ENCODE peak calls at places on chromosomes 16 and 17, in eight cellular contexts. I, R, U, C, X, E, B and T are unnamed samples.

GRCh38 chr16:69796285-69797118 is 34.4 kb downstream of the WWP2 start:
- DNase-seq in I (peak), R (peak), U (peak), C (peak), X (peak), E (peak), B (peak), T (peak)

GRCh38 chr17:64728041-64728695 is 66.1 kb upstream of the SMURF2 start:
- DNase-seq in I (no peak), R (peak), U (no peak), C (no peak), X (no peak), E (no peak), B (no peak), T (no peak)

GRCh38 chr17:37671813-37672544 is 28.7 kb upstream of the DDX52 start:
- DNase-seq in I (peak), R (peak), U (no peak), C (no peak), X (peak), E (peak), B (no peak), T (no peak)

GRCh38 chr16:12097523-12098428 is 121.2 kb downstream of the SNX29 start:
- DNase-seq in I (no peak), R (peak), U (peak), C (no peak), X (peak), E (peak), B (no peak), T (no peak)

GRCh38 chr17:62895256-62895649 is 70.8 kb upstream of the TANC2 start:
- DNase-seq in I (no peak), R (no peak), U (no peak), C (no peak), X (no peak), E (no peak), B (no peak), T (no peak)

GRCh38 chr17:51165680-51166197 is 472 bp upstream of the NME2 start:
- DNase-seq in I (no peak), R (no peak), U (peak), C (no peak), X (peak), E (no peak), B (peak), T (no peak)

GRCh38 chr17:40371261-40371929 is 6.9 kb upstream of the GJD3 start:
- DNase-seq in I (no peak), R (no peak), U (no peak), C (no peak), X (no peak), E (no peak), B (peak), T (peak)

GRCh38 chr17:74643826-74644225 is 20.3 kb upstream of the CD300E start:
- DNase-seq in I (no peak), R (no peak), U (no peak), C (no peak), X (no peak), E (no peak), B (no peak), T (no peak)

GRCh38 chr16:48409839-48410610 is 24.8 kb upstream of the SIAH1 start:
- DNase-seq in I (peak), R (peak), U (no peak), C (no peak), X (peak), E (peak), B (no peak), T (no peak)

GRCh38 chr16:72637306-72637705 is 410.6 kb downstream of the ZFHX3 start:
- DNase-seq in I (no peak), R (peak), U (no peak), C (peak), X (peak), E (peak), B (no peak), T (no peak)

GRCh38 chr17:5587431-5588032 is 3.2 kb upstream of the NLRP1 start:
- DNase-seq in I (peak), R (peak), U (peak), C (peak), X (peak), E (peak), B (peak), T (peak)

GRCh38 chr16:85484337-85485295 is 128.5 kb upstream of the GSE1 start:
- DNase-seq in I (no peak), R (no peak), U (no peak), C (no peak), X (no peak), E (no peak), B (no peak), T (no peak)

GRCh38 chr17:57108656-57109392 is 23.8 kb downstream of the AKAP1 start:
- DNase-seq in I (no peak), R (no peak), U (peak), C (no peak), X (no peak), E (no peak), B (no peak), T (no peak)

GRCh38 chr16:65713409-65713808 is 591.5 kb upstream of the CDH11 start:
- DNase-seq in I (no peak), R (no peak), U (peak), C (no peak), X (no peak), E (no peak), B (no peak), T (no peak)

GRCh38 chr17:82238562-82239201 is 9.8 kb downstream of the SLC16A3 start:
- DNase-seq in I (peak), R (no peak), U (no peak), C (no peak), X (peak), E (peak), B (no peak), T (no peak)

GRCh38 chr17:79045001-79045729 is 21.2 kb downstream of the C1QTNF1 start:
- DNase-seq in I (no peak), R (no peak), U (no peak), C (no peak), X (no peak), E (no peak), B (no peak), T (no peak)

GRCh38 chr17:10053976-10054551 is 144.3 kb downstream of the GAS7 start:
- DNase-seq in I (no peak), R (no peak), U (no peak), C (no peak), X (no peak), E (no peak), B (no peak), T (no peak)

GRCh38 chr17:60390881-60391418 is 983 bp downstream of the USP32 start:
- DNase-seq in I (peak), R (peak), U (peak), C (peak), X (peak), E (peak), B (peak), T (peak)

GRCh38 chr17:63881935-63882601 is at the start of gene GH2:
- DNase-seq in I (peak), R (peak), U (peak), C (peak), X (peak), E (peak), B (peak), T (peak)

GRCh38 chr17:694239-694638 is 20.4 kb downstream of the VPS53 start:
- DNase-seq in I (peak), R (peak), U (no peak), C (peak), X (peak), E (peak), B (no peak), T (no peak)

GRCh38 chr17:56913000-56913866 is 616 bp downstream of the TRIM25 start:
- DNase-seq in I (no peak), R (peak), U (peak), C (peak), X (no peak), E (no peak), B (peak), T (peak)

GRCh38 chr16:11698271-11698689 is 30.0 kb downstream of the SNN start:
- DNase-seq in I (no peak), R (no peak), U (no peak), C (no peak), X (peak), E (no peak), B (no peak), T (peak)

GRCh38 chr17:29461807-29462206 is 71.6 kb downstream of the TAOK1 start:
- DNase-seq in I (no peak), R (no peak), U (no peak), C (no peak), X (no peak), E (no peak), B (no peak), T (no peak)

GRCh38 chr16:50910698-50911025 is 168.8 kb downstream of the CYLD start:
- DNase-seq in I (no peak), R (no peak), U (no peak), C (no peak), X (no peak), E (no peak), B (no peak), T (no peak)

GRCh38 chr16:71625113-71625850 is 702 bp upstream of the MARVELD3 start:
- DNase-seq in I (no peak), R (no peak), U (no peak), C (no peak), X (no peak), E (no peak), B (no peak), T (no peak)

GRCh38 chr16:71627631-71628236 is 1.8 kb downstream of the MARVELD3 start:
- DNase-seq in I (no peak), R (no peak), U (peak), C (no peak), X (no peak), E (no peak), B (peak), T (no peak)

GRCh38 chr16:71628810-71629209 is 2.8 kb downstream of the MARVELD3 start:
- DNase-seq in I (no peak), R (peak), U (no peak), C (peak), X (no peak), E (peak), B (no peak), T (no peak)

GRCh38 chr16:71626858-71627213 is 852 bp downstream of the MARVELD3 start:
- DNase-seq in I (peak), R (no peak), U (peak), C (no peak), X (no peak), E (no peak), B (no peak), T (no peak)

GRCh38 chr16:71626018-71626857 is at the start of gene MARVELD3:
- DNase-seq in I (peak), R (no peak), U (peak), C (no peak), X (no peak), E (no peak), B (peak), T (no peak)
- H2AFZ ChIP-seq in I (peak), R (no peak), U (peak), C (no peak), X (peak), E (no peak), B (peak), T (no peak)

GRCh38 chr17:80086081-80086480 is 15.3 kb upstream of the GAA start:
- DNase-seq in I (no peak), R (no peak), U (no peak), C (no peak), X (no peak), E (no peak), B (no peak), T (no peak)

GRCh38 chr17:80086616-80087015 is 14.8 kb upstream of the GAA start:
- DNase-seq in I (no peak), R (no peak), U (no peak), C (no peak), X (no peak), E (no peak), B (no peak), T (no peak)

GRCh38 chr17:80087346-80088265 is 13.8 kb upstream of the GAA start:
- DNase-seq in I (no peak), R (no peak), U (no peak), C (no peak), X (no peak), E (no peak), B (peak), T (no peak)

GRCh38 chr17:80092959-80093358 is 8.4 kb upstream of the GAA start:
- DNase-seq in I (no peak), R (no peak), U (no peak), C (no peak), X (no peak), E (no peak), B (no peak), T (no peak)

DNA sequence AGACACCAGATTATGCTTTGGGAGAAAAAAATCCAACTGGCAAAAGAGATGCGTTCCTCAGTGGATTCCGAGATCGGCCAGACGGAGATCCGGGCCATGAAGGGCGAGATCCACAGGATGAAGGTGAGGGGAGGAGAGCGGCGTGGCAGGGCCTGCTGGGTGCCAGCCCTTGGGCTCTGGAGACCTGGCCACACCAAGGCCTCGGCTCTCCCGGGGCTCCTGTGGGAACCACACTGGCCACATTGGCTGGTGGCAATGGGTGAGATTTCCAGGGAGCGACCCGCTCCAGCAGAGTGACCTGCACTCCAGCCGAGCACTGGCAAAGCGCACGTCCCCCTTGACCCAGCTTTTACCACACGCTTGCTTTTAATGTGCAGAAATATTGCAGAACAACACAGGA is 11.6 kb upstream of the GAA start:
- DNase-seq in I (no peak), R (no peak), U (no peak), C (no peak), X (no peak), E (no peak), B (no peak), T (no peak)
- H2AFZ ChIP-seq in I (no peak), R (no peak), U (no peak), C (no peak), X (no peak), E (no peak), B (no peak), T (no peak)

DNA sequence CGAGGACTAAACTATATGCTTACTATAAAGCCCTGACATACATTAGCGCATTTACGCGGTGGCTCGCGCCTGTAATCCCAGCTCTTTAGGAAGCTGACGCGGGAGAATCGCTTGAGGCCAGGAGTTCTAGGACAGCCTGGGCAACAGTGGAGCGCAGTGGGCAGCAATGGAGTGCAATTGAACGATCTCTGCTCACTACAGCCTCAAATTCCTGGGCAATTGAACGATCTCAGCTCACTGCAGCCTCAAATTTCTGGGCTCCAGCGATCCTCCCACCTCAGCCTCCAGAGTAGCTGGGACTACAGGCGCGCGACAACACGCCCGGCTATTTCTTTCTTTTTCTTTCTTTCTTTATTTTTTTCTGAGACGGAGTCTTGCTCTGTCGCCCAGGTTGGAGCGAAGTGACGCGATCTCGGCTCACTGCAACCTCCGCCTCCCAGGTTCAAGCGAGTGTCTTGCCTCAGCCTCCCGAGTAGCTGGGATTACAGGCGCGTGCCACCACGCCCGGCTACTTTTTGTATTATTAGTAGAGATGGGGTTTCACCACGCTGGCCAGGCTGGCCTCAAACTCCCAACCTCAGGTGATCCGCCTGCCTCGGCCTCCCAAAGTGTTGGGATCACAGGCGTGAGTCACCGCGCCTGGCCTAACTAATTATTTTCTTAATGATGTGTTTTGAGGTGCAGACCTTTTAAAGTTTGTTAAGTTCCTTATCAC is 506 bp upstream of the COG7 start:
- DNase-seq in I (no peak), R (no peak), U (no peak), C (no peak), X (no peak), E (no peak), B (no peak), T (no peak)
- H2AFZ ChIP-seq in I (peak), R (peak), U (peak), C (peak), X (peak), E (peak), B (peak), T (peak)

DNA sequence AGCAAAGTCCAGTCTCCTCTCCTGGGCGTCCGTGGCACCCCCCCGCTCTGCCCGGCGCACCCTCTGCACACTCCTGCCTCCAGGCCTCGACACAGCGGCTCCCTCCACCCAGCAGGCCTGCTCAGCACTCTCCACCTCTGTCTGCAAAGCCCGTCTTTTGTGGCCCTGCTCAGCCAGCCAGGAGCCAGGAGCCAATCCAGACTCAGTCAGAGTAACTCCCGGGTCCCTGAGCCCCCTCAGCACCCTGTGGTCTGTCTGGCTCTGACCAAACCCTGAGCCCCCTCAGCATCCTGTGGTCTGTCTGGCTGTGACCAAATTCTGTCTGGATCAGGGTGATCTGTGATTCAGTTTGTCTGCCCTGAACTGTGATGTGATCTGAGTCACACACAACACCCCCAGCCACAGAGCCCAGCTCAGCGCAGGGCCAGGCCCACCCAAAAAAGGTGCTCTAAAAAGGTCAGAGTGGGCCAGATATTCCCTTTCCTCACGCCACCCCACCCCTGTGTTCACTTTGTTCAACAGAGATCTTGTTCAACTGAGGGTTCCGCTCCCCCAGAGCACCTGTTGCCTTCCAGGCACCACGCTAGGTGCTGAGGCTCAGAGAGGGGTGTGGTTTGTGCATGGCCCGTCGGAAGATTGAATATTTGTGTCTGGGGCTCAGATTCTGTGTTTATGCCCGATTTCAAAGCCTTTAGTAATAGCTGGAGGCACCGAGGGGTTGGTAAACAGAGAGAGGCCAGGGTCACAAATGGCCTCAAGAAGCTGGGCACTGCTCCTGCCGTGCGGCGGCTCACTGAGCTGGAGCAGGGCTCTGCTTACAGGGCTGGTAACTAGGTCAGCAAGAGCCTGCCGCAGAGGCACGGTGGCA is 5.9 kb downstream of the ITGAE start:
- DNase-seq in I (no peak), R (peak), U (peak), C (no peak), X (peak), E (no peak), B (no peak), T (peak)
- H2AFZ ChIP-seq in I (no peak), R (no peak), U (peak), C (no peak), X (peak), E (no peak), B (peak), T (peak)

DNA sequence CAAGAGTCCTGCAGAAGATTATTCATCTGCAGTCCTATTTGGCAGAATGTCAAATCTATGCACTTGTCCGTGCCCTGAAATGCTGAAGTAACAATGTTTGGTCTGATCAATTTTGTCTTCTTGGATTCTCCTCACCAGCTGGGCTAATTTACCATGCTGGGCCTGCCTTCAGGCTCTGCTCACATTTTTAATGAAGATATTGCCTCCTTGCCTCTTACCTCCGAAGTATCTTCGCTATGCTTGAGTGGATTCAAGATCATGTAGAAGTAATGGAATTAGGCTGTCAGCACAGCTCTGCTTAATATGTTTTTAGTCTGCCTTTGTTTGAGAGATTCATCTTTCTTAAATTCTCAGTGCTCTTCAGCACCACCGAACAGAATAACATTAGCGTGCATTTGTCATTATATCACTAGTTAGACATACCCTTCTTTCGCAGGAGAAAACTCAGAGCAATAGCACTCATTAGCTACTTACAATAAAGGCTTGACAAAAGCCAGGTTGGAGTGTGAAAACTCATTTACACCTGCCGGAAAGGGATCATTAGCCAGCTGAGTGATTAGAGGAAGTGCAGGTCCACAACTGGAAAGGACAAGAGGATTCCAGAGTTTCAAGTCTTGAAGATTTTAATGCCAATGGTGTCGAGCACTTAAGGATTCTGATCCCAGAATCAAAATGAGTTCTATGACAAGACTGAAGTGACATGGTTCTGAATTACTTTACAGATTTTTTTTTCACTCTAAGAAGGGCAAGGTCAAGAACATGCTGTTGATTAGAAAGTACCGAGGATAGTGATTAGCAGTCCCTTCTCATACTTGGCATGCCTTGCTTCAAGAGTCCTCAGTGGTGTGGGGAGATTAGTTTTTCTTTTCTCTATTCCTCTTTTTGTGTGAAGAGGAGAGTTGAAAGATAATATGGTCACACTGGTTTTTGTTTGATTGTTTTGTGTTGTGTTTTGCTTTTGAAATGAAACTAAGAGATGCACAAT is 405.6 kb upstream of the TOM1L1 start:
- DNase-seq in I (no peak), R (no peak), U (no peak), C (no peak), X (no peak), E (no peak), B (no peak), T (no peak)
- H2AFZ ChIP-seq in I (no peak), R (no peak), U (no peak), C (no peak), X (no peak), E (no peak), B (no peak), T (no peak)

GRCh38 chr17:44124118-44124438 is 637 bp upstream of the HDAC5 start:
- DNase-seq in I (no peak), R (no peak), U (no peak), C (no peak), X (no peak), E (no peak), B (no peak), T (no peak)

GRCh38 chr17:44121206-44121605 is 2.2 kb downstream of the HDAC5 start:
- DNase-seq in I (no peak), R (no peak), U (peak), C (no peak), X (no peak), E (no peak), B (peak), T (no peak)

GRCh38 chr17:44123356-44124117 is at the start of gene HDAC5:
- DNase-seq in I (peak), R (peak), U (peak), C (peak), X (peak), E (peak), B (peak), T (peak)

GRCh38 chr17:44122825-44123355 is 551 bp downstream of the HDAC5 start:
- DNase-seq in I (no peak), R (no peak), U (no peak), C (no peak), X (no peak), E (no peak), B (no peak), T (peak)

GRCh38 chr17:44121997-44122824 is 1.2 kb downstream of the HDAC5 start:
- DNase-seq in I (no peak), R (no peak), U (peak), C (no peak), X (no peak), E (no peak), B (no peak), T (no peak)
- H2AFZ ChIP-seq in I (no peak), R (no peak), U (no peak), C (no peak), X (no peak), E (no peak), B (no peak), T (no peak)